ENCODE peak calls at places on chromosomes 1 and 21, in five cellular contexts. H is heart left ventricle, Q is left ventricle myocardium inferior, A is stomach, F is coronary artery. B is an unnamed sample.

GRCh38 chr21:37530901-37531351 is 164.4 kb downstream of the DYRK1A start:
- DNase-seq in H (no peak), Q (no peak), F (no peak), A (no peak), B (no peak)

GRCh38 chr1:92482665-92483441 is 3.9 kb downstream of the GFI1 start:
- DNase-seq in H (peak), F (no peak), Q (no peak), A (no peak), B (peak)

GRCh38 chr1:19081218-19081893 is 124.9 kb upstream of the IFFO2 start:
- DNase-seq in F (no peak), Q (no peak), H (peak), A (no peak), B (no peak)

GRCh38 chr1:209648931-209649776 is 3.1 kb downstream of the LAMB3 start:
- DNase-seq in A (peak), Q (no peak), H (no peak), F (no peak), B (no peak)

GRCh38 chr1:62054188-62054587 is 140.5 kb upstream of the L1TD1 start:
- DNase-seq in H (no peak), Q (no peak), F (no peak), A (no peak), B (no peak)

GRCh38 chr1:25556791-25557476 is 13.5 kb downstream of the LDLRAP1 start:
- DNase-seq in F (no peak), A (no peak), H (no peak), Q (no peak), B (no peak)

GRCh38 chr1:61247881-61248752 is 165.8 kb downstream of the NFIA start:
- DNase-seq in Q (no peak), H (no peak), A (no peak), F (no peak), B (no peak)

GRCh38 chr21:38386967-38387366 is 111.3 kb downstream of the ERG start:
- DNase-seq in A (no peak), F (no peak), Q (no peak), H (no peak), B (no peak)

GRCh38 chr1:9593492-9594465 is 5.1 kb downstream of the TMEM201 start:
- DNase-seq in A (peak), F (no peak), Q (peak), H (peak), B (peak)

GRCh38 chr1:221923921-221924598 is 182.2 kb upstream of the DUSP10 start:
- DNase-seq in A (no peak), Q (no peak), H (no peak), F (no peak), B (no peak)

GRCh38 chr21:31713973-31714740 is 17.8 kb downstream of the SCAF4 start:
- DNase-seq in F (no peak), A (no peak), Q (no peak), H (no peak), B (no peak)

GRCh38 chr1:19250629-19251304 is 557 bp downstream of the EMC1 start:
- DNase-seq in H (no peak), F (no peak), Q (no peak), A (no peak), B (no peak)

GRCh38 chr1:53145942-53146708 is 3.7 kb upstream of the SLC1A7 start:
- DNase-seq in H (peak), Q (peak), F (peak), A (peak), B (peak)

GRCh38 chr1:191162762-191163161 is 685.1 kb upstream of the BRINP3 start:
- DNase-seq in H (no peak), A (no peak), Q (no peak), F (no peak), B (no peak)

GRCh38 chr1:23904748-23905357 is 8.3 kb downstream of the CNR2 start:
- DNase-seq in Q (no peak), A (no peak), H (no peak), F (no peak), B (no peak)

GRCh38 chr1:212457740-212458338 is 25.1 kb downstream of the NENF start:
- DNase-seq in A (peak), H (no peak), Q (no peak), F (no peak), B (no peak)

GRCh38 chr1:222068937-222069336 is 327.0 kb upstream of the DUSP10 start:
- DNase-seq in A (no peak), H (no peak), Q (no peak), F (no peak), B (no peak)

GRCh38 chr1:153985984-153986761 is at the start of gene RAB13:
- DNase-seq in A (peak), H (peak), Q (peak), F (peak), B (peak)

GRCh38 chr1:109895720-109896504 is 14.7 kb upstream of the CSF1 start:
- DNase-seq in F (peak), H (peak), A (no peak), Q (peak), B (peak)

GRCh38 chr1:1306070-1306660 is 1.6 kb downstream of the ACAP3 start:
- DNase-seq in H (no peak), A (no peak), F (no peak), Q (no peak), B (no peak)

GRCh38 chr1:36115200-36115669 is 9.8 kb downstream of the COL8A2 start:
- DNase-seq in F (peak), A (peak), Q (peak), H (no peak), B (no peak)

GRCh38 chr21:15138475-15138874 is 73.7 kb upstream of the NRIP1 start:
- DNase-seq in H (no peak), F (no peak), Q (no peak), A (peak), B (peak)

GRCh38 chr1:8145525-8145924 is 119.4 kb upstream of the ERRFI1 start:
- DNase-seq in H (no peak), A (no peak), F (no peak), Q (no peak), B (no peak)

GRCh38 chr1:37633950-37634553 is 640 bp downstream of the RSPO1 start:
- DNase-seq in Q (no peak), A (no peak), F (no peak), H (no peak), B (no peak)

GRCh38 chr1:54774820-54775498 is 10.6 kb upstream of the PARS2 start:
- DNase-seq in A (no peak), Q (no peak), F (no peak), H (no peak), B (no peak)

GRCh38 chr1:234886081-234886874 is 242.4 kb downstream of the TOMM20 start:
- DNase-seq in A (no peak), F (no peak), Q (no peak), H (peak), B (no peak)

GRCh38 chr1:242004751-242005495 is 6.0 kb upstream of the MAP1LC3C start:
- DNase-seq in A (no peak), H (no peak), Q (no peak), F (no peak), B (no peak)

GRCh38 chr1:41799723-41800122 is 119.0 kb downstream of the HIVEP3 start:
- DNase-seq in F (no peak), H (no peak), Q (no peak), A (no peak), B (no peak)

DNA sequence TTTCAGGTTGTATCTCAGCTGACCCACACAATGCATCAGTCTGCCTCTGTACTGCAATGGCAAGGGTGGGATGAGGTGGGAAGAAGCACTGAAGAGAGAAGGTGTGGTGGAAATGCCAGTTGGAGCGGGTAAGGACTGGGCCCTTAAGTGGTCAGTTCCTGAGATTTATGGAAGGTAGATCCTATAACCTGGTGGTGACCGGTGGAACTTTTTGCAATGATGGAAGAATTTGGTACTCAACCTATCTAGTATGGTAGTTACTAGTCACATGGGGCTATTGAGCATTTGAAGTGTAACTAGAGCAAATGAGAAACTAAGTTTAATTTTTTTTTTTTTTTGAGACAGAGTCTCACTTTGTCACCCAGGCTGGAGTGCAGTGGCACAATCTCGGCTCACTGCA is 8.2 kb upstream of the HPCAL4 start:
- DNase-seq in H (no peak), A (no peak), Q (no peak), F (no peak), B (no peak)
- TF ChIP-seq CTCF in H (no peak), A (no peak), Q (peak), F (no peak), B (no peak)

DNA sequence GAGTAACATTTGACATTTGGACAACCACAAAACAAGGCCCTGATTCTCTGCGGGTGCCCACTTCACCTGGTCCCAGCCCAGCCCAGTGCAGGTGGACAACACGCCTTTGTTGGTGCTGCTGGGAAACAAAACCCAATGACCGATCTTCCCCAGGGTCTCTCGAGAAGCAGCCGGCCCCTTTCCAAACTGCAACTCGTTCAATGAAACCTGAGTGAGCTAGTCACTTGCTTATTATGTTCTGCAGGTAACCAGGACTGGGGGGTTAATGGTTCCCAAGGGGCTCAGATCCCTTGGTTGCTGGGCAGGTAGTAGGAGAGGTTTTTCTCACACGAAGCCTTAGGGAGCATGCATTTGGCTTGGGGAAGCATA is 42.9 kb downstream of the ABCG1 start:
- DNase-seq in F (no peak), Q (no peak), A (no peak), H (no peak), B (no peak)
- H3K4me3 ChIP-seq in F (no peak), Q (no peak), A (no peak), H (no peak), B (no peak)

DNA sequence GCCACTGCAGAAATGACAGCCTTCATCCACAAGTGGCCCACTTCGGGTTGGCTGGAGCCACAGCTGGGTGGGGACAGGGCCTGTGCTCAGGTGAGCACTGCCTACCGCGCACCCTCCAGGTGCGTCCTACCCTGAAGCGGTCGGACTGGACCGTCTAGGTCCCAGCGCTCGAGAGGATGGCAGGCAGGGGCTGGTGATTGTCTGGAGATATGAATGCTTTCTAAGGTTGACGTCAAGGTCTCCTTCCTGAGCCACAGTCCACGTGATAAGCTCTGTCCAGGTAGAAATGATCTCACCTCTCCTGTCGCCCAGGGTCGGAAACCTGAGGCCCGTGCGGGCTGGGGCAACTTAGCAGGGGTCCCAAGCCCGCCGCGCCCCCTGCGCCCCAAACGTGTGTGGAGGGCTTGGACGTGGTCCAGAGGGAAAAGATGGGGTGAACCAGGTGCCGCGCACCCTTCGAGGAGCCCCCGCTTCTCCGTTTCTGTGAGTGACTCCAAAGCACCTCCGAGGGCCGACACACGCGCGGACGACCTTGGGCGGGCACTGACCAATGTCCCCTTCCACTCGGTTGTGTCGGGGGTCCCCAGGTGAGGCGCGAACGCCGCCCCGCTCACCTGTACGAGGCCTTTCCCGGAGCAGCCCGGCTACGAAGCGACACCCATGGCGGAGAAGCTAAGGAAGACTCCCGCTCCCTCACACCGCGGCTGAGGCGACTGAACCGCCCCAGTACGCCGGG is 853 bp upstream of the DOP1B start:
- DNase-seq in H (no peak), F (no peak), Q (peak), A (peak), B (peak)
- H3K27ac ChIP-seq in H (peak), F (peak), Q (peak), A (peak), B (peak)

GRCh38 chr1:3195480-3195815 is 126.4 kb downstream of the PRDM16 start:
- DNase-seq in H (no peak), Q (no peak), A (no peak), F (peak), B (no peak)
- TF ChIP-seq CTCF in H (no peak), Q (no peak), A (no peak), F (no peak), B (no peak)

GRCh38 chr1:160489513-160490261 is 33.4 kb downstream of the SLAMF6 start:
- DNase-seq in H (no peak), A (no peak), Q (no peak), F (no peak), B (no peak)
- H3K4me3 ChIP-seq in H (no peak), A (no peak), Q (no peak), F (no peak), B (no peak)

GRCh38 chr1:206634365-206635079 is 814 bp upstream of the DYRK3 start:
- DNase-seq in H (peak), Q (peak), F (peak), A (peak), B (peak)

GRCh38 chr1:206633708-206634121 is 1.6 kb upstream of the DYRK3 start:
- DNase-seq in F (no peak), H (no peak), A (no peak), Q (no peak), B (no peak)

GRCh38 chr1:206635983-206636354 is 633 bp downstream of the DYRK3 start:
- DNase-seq in A (no peak), H (no peak), Q (no peak), F (no peak), B (no peak)

GRCh38 chr1:206637605-206638004 is 2.3 kb downstream of the DYRK3 start:
- DNase-seq in A (no peak), F (no peak), Q (no peak), H (no peak), B (no peak)

DNA sequence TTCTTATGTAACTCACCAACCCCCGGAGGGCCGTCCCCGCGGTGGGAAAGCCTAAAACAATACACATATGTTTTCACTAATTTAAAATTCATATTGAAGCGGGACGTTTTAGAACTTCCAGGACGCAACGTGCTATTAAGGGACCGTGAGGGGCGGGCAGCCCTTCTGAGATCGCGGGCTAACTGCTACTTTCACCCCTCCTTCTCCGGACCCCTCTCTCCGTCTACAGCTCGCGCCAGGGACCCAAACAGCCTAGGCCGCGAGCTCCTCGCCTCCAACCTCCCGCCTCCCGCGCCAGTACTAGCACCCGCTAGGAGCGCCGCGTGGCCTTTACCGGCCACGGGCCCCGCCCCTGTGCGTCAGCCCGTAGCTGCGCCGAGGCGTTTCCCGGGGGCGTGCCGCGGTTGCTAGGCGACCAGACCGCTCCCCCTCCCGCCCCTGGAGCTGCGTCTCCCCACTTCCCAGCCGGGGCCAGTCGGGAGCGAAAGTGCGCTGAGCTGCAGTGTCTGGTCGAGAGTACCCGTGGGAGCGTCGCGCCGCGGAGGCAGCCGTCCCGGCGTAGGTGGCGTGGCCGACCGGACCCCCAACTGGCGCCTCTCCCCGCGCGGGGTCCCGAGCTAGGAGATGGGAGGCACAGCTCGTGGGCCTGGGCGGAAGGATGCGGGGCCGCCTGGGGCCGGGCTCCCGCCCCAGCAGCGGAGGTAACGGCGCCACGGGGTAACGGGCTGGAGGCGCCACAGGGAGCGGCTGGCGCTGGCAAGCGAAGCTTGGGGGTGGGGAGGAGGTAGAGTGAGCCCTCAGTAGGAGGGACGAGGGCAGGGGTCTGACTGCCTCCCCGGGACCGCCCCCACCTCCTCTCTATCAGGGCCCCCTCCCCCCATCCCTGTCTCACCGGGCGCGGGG is at the start of gene DYRK3:
- DNase-seq in F (peak), H (peak), A (peak), Q (peak), B (peak)
- H3K27ac ChIP-seq in F (peak), H (peak), A (peak), Q (peak), B (peak)

GRCh38 chr1:68384321-68384813 is 65.4 kb downstream of the RPE65 start:
- DNase-seq in H (no peak), F (no peak), Q (no peak), A (no peak), B (no peak)

GRCh38 chr1:68379085-68379478 is 70.7 kb downstream of the RPE65 start:
- DNase-seq in Q (no peak), A (no peak), H (no peak), F (no peak), B (no peak)

GRCh38 chr1:68383092-68383491 is 66.7 kb downstream of the RPE65 start:
- DNase-seq in Q (no peak), H (no peak), F (no peak), A (no peak), B (no peak)

DNA sequence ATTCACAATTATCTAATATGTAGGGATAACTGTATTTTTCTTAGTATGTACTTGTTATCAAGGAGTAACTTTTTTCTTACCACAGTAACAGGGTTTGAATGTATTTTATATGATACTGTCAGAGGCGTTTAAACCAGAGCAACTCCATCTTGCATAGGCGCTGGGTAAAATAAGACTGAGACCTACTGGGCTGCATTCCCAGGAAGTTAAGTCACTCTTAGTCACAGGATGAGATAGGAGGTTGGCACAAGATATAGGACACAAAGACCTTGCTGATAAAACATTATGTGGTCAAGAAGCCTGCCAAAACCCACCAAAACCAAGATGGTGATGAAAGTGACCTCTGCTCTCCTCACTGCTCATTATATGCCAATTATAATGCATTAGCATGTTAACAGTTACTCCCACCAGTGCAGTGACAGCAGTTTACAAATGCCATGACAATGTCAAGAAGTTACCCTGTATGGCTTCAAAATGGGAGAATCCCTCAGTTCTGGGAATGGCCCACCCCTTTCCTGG is 64.8 kb downstream of the RPE65 start:
- DNase-seq in A (no peak), H (no peak), F (no peak), Q (no peak), B (no peak)
- TF ChIP-seq CTCF in A (no peak), H (no peak), F (no peak), Q (no peak), B (no peak)

B was measured in kidney.